ENCODE peak calls at places on chromosomes 1 and 21, in ten cellular contexts. One of them, this sample, is unnamed.

GRCh38 chr21:26811031-26811430 is 34.2 kb downstream of the ADAMTS1 start:
- DNase-seq in transverse colon: no peak
- DNase-seq in H1: no peak
- DNase-seq in Peyer's patch: no peak
- DNase-seq in spleen: no peak
- DNase-seq in body of pancreas: no peak
- DNase-seq in adrenal gland: no peak
- DNase-seq in endothelial cell of umbilical vein: no peak
- DNase-seq in testis: no peak
- DNase-seq in tibial nerve: no peak
- DNase-seq in this sample: no peak

GRCh38 chr1:241343956-241344355 is 13.0 kb downstream of the RGS7 start:
- DNase-seq in adrenal gland: no peak
- DNase-seq in tibial nerve: no peak
- DNase-seq in body of pancreas: no peak
- DNase-seq in spleen: no peak
- DNase-seq in Peyer's patch: no peak
- DNase-seq in testis: no peak
- DNase-seq in H1: no peak
- DNase-seq in transverse colon: no peak
- DNase-seq in endothelial cell of umbilical vein: no peak
- DNase-seq in this sample: no peak

GRCh38 chr1:201504799-201505504 is 2.0 kb downstream of the CSRP1 start:
- DNase-seq in spleen: peak; percentile 37
- DNase-seq in endothelial cell of umbilical vein: no peak
- DNase-seq in H1: no peak
- DNase-seq in body of pancreas: no peak
- DNase-seq in transverse colon: no peak
- DNase-seq in Peyer's patch: no peak
- DNase-seq in adrenal gland: no peak
- DNase-seq in tibial nerve: no peak
- DNase-seq in testis: no peak
- DNase-seq in this sample: no peak

GRCh38 chr1:192022839-192023238 is 135.4 kb upstream of the RGS18 start:
- DNase-seq in testis: no peak
- DNase-seq in H1: no peak
- DNase-seq in spleen: no peak
- DNase-seq in body of pancreas: no peak
- DNase-seq in adrenal gland: no peak
- DNase-seq in transverse colon: no peak
- DNase-seq in tibial nerve: no peak
- DNase-seq in Peyer's patch: no peak
- DNase-seq in endothelial cell of umbilical vein: no peak
- DNase-seq in this sample: no peak

GRCh38 chr1:2330035-2330434 is 61.3 kb downstream of the MORN1 start:
- DNase-seq in Peyer's patch: no peak
- DNase-seq in H1: no peak
- DNase-seq in testis: no peak
- DNase-seq in tibial nerve: no peak
- DNase-seq in body of pancreas: no peak
- DNase-seq in spleen: no peak
- DNase-seq in adrenal gland: no peak
- DNase-seq in endothelial cell of umbilical vein: no peak
- DNase-seq in transverse colon: no peak
- DNase-seq in this sample: no peak

GRCh38 chr21:43859747-43860214 is 5.2 kb upstream of the AGPAT3 start:
- DNase-seq in body of pancreas: peak; percentile 31
- DNase-seq in transverse colon: no peak
- DNase-seq in tibial nerve: no peak
- DNase-seq in H1: no peak
- DNase-seq in adrenal gland: no peak
- DNase-seq in Peyer's patch: no peak
- DNase-seq in endothelial cell of umbilical vein: no peak
- DNase-seq in testis: no peak
- DNase-seq in spleen: peak; percentile 25
- DNase-seq in this sample: no peak

GRCh38 chr1:92446990-92447681 is 39.6 kb downstream of the GFI1 start:
- DNase-seq in transverse colon: no peak
- DNase-seq in H1: no peak
- DNase-seq in adrenal gland: no peak
- DNase-seq in testis: no peak
- DNase-seq in Peyer's patch: no peak
- DNase-seq in body of pancreas: no peak
- DNase-seq in endothelial cell of umbilical vein: no peak
- DNase-seq in spleen: no peak
- DNase-seq in tibial nerve: no peak
- DNase-seq in this sample: no peak

GRCh38 chr1:95309031-95309459 is 75.0 kb downstream of the RWDD3 start:
- DNase-seq in endothelial cell of umbilical vein: no peak
- DNase-seq in body of pancreas: peak; percentile 15
- DNase-seq in transverse colon: no peak
- DNase-seq in adrenal gland: no peak
- DNase-seq in spleen: no peak
- DNase-seq in tibial nerve: no peak
- DNase-seq in Peyer's patch: no peak
- DNase-seq in H1: no peak
- DNase-seq in testis: peak; percentile 38
- DNase-seq in this sample: no peak

GRCh38 chr1:3987669-3988235 is 87.7 kb upstream of the C1orf174 start:
- DNase-seq in spleen: peak; percentile 41
- DNase-seq in tibial nerve: no peak
- DNase-seq in H1: no peak
- DNase-seq in endothelial cell of umbilical vein: no peak
- DNase-seq in testis: no peak
- DNase-seq in transverse colon: no peak
- DNase-seq in Peyer's patch: no peak
- DNase-seq in adrenal gland: no peak
- DNase-seq in body of pancreas: no peak
- DNase-seq in this sample: no peak

GRCh38 chr1:3986686-3987218 is 86.7 kb upstream of the C1orf174 start:
- DNase-seq in tibial nerve: no peak
- DNase-seq in adrenal gland: no peak
- DNase-seq in transverse colon: no peak
- DNase-seq in body of pancreas: no peak
- DNase-seq in Peyer's patch: no peak
- DNase-seq in spleen: peak; percentile 47
- DNase-seq in endothelial cell of umbilical vein: no peak
- DNase-seq in H1: no peak
- DNase-seq in testis: no peak
- DNase-seq in this sample: no peak

GRCh38 chr1:3989465-3989864 is 89.4 kb upstream of the C1orf174 start:
- DNase-seq in transverse colon: no peak
- DNase-seq in testis: no peak
- DNase-seq in endothelial cell of umbilical vein: no peak
- DNase-seq in adrenal gland: no peak
- DNase-seq in body of pancreas: no peak
- DNase-seq in tibial nerve: no peak
- DNase-seq in H1: no peak
- DNase-seq in Peyer's patch: no peak
- DNase-seq in spleen: no peak
- DNase-seq in this sample: no peak

GRCh38 chr1:3992103-3992556 is 92.1 kb upstream of the C1orf174 start:
- DNase-seq in transverse colon: no peak
- DNase-seq in spleen: no peak
- DNase-seq in adrenal gland: no peak
- DNase-seq in tibial nerve: no peak
- DNase-seq in testis: no peak
- DNase-seq in H1: no peak
- DNase-seq in body of pancreas: no peak
- DNase-seq in Peyer's patch: no peak
- DNase-seq in endothelial cell of umbilical vein: no peak
- DNase-seq in this sample: no peak

DNA sequence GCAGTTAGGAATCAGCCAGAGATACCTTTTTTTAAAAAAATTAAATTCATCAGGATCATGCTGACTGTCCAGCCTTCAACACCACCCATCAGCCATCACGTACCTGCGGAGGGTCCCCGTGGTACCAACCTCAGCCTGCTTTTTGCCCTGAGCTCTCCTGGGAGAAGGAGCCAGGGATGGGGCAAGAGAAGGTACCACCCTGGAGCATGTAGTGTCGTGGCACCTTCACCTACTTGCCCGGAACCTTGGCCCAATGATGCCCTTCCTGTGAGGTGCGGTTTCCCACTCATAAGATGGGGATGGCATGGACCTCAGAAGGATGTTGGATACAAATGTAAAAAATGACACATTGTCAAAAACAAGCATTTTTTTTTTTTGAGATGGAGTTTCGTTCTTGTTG is 88.4 kb upstream of the C1orf174 start:
- DNase-seq in Peyer's patch: no peak
- DNase-seq in endothelial cell of umbilical vein: no peak
- DNase-seq in body of pancreas: no peak
- DNase-seq in adrenal gland: no peak
- DNase-seq in H1: no peak
- DNase-seq in testis: no peak
- DNase-seq in spleen: peak; percentile 33
- DNase-seq in tibial nerve: no peak
- DNase-seq in transverse colon: no peak
- DNase-seq in this sample: no peak
- TF ChIP-seq POLR2A in Peyer's patch: no peak
- TF ChIP-seq POLR2A in endothelial cell of umbilical vein: no peak
- TF ChIP-seq POLR2A in body of pancreas: no peak
- TF ChIP-seq POLR2A in adrenal gland: no peak
- TF ChIP-seq POLR2A in H1: no peak
- TF ChIP-seq POLR2A in testis: no peak
- TF ChIP-seq POLR2A in spleen: no peak
- TF ChIP-seq POLR2A in tibial nerve: no peak
- TF ChIP-seq POLR2A in transverse colon: no peak
- TF ChIP-seq POLR2A in this sample: no peak

DNA sequence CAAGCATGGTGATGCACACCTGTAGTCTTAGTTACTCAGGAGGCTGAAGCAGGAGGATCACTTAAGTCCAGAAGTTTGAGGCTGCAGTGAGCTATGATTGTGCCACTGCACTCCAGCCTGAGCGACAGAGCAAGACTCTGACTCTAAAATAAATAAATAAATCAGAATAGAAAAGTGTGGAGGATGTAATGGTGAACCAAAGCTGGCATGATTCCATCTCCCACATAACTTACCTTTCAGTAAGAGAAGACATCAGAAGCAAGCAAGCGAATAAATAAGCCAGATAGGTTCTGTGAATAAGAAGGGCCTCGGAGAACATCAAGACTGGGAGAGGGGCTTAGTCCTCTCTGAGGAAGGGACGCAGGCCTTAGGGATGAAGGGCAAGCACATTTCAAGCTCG is 59.5 kb downstream of the TOMM20 start:
- DNase-seq in endothelial cell of umbilical vein: no peak
- DNase-seq in Peyer's patch: no peak
- DNase-seq in testis: no peak
- DNase-seq in body of pancreas: no peak
- DNase-seq in spleen: no peak
- DNase-seq in H1: no peak
- DNase-seq in tibial nerve: no peak
- DNase-seq in transverse colon: no peak
- DNase-seq in adrenal gland: no peak
- DNase-seq in this sample: no peak
- H3K27ac ChIP-seq in endothelial cell of umbilical vein: no peak overlapping the region
- H3K27ac ChIP-seq in Peyer's patch: peak overlapping the region; percentile 74
- H3K27ac ChIP-seq in testis: no peak overlapping the region
- H3K27ac ChIP-seq in body of pancreas: peak overlapping the region; percentile 93
- H3K27ac ChIP-seq in spleen: no peak overlapping the region
- H3K27ac ChIP-seq in H1: no peak overlapping the region
- H3K27ac ChIP-seq in tibial nerve: peak overlapping the region; percentile 63
- H3K27ac ChIP-seq in transverse colon: no peak overlapping the region
- H3K27ac ChIP-seq in adrenal gland: peak overlapping the region; percentile 25
- H3K27ac ChIP-seq in this sample: no peak overlapping the region

DNA sequence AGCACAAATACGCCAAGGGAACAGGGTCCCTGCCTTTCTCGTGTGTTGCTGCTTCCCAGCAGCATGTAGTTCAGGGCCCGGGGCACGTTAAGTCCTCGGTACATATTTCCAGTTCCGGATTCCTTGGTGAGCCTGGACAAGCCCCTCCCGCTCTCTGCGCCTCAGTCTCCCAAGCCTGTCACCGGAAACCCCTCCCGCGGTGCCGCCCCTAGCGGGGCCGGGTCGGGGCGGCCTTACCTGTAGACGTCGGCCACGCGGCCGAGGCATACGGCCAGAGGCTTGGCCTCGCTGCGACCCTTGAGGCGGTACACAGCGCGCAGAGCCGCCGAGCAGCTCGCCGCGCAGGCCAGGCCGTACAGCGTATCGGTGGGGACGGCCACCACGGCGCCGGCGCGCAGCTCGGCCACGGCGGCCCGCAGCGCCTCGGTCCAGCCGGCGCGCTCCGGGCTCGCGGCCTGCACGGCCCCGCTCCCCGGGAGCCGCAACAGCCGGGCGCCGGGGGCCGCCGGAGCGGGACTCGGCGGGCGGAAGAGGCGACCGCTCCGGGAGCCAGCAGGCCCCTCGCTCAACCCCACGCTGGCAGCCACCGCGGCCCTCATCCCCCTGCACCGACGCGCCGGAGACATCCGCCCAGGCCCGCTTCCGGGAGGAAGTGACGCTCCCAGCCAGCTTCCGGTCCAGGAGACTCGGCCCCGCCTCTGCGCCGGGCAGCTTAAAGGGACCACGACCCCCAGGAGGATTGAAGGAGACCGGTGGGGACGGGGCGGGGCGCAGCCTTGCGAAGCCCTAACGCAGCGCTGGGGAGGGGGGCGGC is at the start of the genes C1orf122 and YRDC:
- DNase-seq in spleen: peak; percentile 98
- DNase-seq in body of pancreas: peak; percentile 94
- DNase-seq in H1: peak; percentile 93
- DNase-seq in endothelial cell of umbilical vein: peak; percentile 93
- DNase-seq in Peyer's patch: peak; percentile 97
- DNase-seq in transverse colon: peak; percentile 96
- DNase-seq in adrenal gland: peak; percentile 94
- DNase-seq in testis: peak; percentile 97
- DNase-seq in tibial nerve: peak; percentile 90
- DNase-seq in this sample: peak; percentile 91
- TF ChIP-seq POLR2A in spleen: peak; percentile 60
- TF ChIP-seq POLR2A in body of pancreas: peak; percentile 82
- TF ChIP-seq POLR2A in H1: peak; percentile 93
- TF ChIP-seq POLR2A in endothelial cell of umbilical vein: no peak
- TF ChIP-seq POLR2A in Peyer's patch: peak; percentile 80
- TF ChIP-seq POLR2A in transverse colon: peak; percentile 82
- TF ChIP-seq POLR2A in adrenal gland: peak; percentile 76
- TF ChIP-seq POLR2A in testis: peak; percentile 39
- TF ChIP-seq POLR2A in tibial nerve: peak; percentile 56
- TF ChIP-seq POLR2A in this sample: peak; percentile 59

GRCh38 chr1:185646202-185646683 is 87.9 kb upstream of the HMCN1 start:
- DNase-seq in body of pancreas: peak; percentile 80
- DNase-seq in testis: peak; percentile 52
- DNase-seq in tibial nerve: peak; percentile 46
- DNase-seq in Peyer's patch: peak; percentile 55
- DNase-seq in spleen: no peak
- DNase-seq in endothelial cell of umbilical vein: peak; percentile 99
- DNase-seq in transverse colon: peak; percentile 56
- DNase-seq in adrenal gland: peak; percentile 81
- DNase-seq in H1: no peak
- DNase-seq in this sample: peak; percentile 54

GRCh38 chr1:185648858-185649589 is 85.2 kb upstream of the HMCN1 start:
- DNase-seq in Peyer's patch: no peak
- DNase-seq in body of pancreas: no peak
- DNase-seq in adrenal gland: no peak
- DNase-seq in spleen: no peak
- DNase-seq in testis: no peak
- DNase-seq in H1: no peak
- DNase-seq in tibial nerve: no peak
- DNase-seq in transverse colon: no peak
- DNase-seq in endothelial cell of umbilical vein: no peak
- DNase-seq in this sample: no peak

GRCh38 chr1:185645201-185645640 is 89.0 kb upstream of the HMCN1 start:
- DNase-seq in body of pancreas: no peak
- DNase-seq in transverse colon: no peak
- DNase-seq in H1: no peak
- DNase-seq in tibial nerve: no peak
- DNase-seq in Peyer's patch: no peak
- DNase-seq in testis: no peak
- DNase-seq in adrenal gland: no peak
- DNase-seq in spleen: no peak
- DNase-seq in endothelial cell of umbilical vein: no peak
- DNase-seq in this sample: no peak

GRCh38 chr1:185644531-185644930 is 89.7 kb upstream of the HMCN1 start:
- DNase-seq in tibial nerve: no peak
- DNase-seq in endothelial cell of umbilical vein: no peak
- DNase-seq in transverse colon: no peak
- DNase-seq in adrenal gland: no peak
- DNase-seq in H1: no peak
- DNase-seq in spleen: no peak
- DNase-seq in Peyer's patch: no peak
- DNase-seq in body of pancreas: no peak
- DNase-seq in testis: no peak
- DNase-seq in this sample: no peak

DNA sequence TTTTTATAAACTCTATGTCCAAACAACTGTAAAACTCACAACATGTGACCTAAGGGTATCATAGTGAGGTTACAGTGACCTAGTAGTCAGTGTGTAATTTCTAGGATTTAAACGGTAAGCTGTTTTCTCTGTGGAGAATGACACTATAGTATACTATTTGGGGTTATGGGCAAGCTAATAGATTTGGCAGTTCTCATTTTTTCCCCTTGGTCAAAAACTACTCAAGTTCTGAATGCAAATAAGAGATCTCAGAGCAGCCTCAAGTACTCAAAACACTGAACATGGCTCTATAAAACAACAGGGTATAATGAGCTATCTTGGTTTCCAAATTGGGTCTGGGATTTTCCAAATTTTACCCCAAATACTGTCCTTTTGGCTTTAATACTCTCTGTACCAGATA is 88.5 kb upstream of the HMCN1 start:
- DNase-seq in transverse colon: no peak
- DNase-seq in adrenal gland: no peak
- DNase-seq in endothelial cell of umbilical vein: no peak
- DNase-seq in testis: no peak
- DNase-seq in Peyer's patch: no peak
- DNase-seq in body of pancreas: no peak
- DNase-seq in tibial nerve: no peak
- DNase-seq in H1: no peak
- DNase-seq in spleen: no peak
- DNase-seq in this sample: no peak
- H3K27ac ChIP-seq in transverse colon: peak overlapping the region; percentile 27
- H3K27ac ChIP-seq in adrenal gland: no peak overlapping the region
- H3K27ac ChIP-seq in endothelial cell of umbilical vein: peak overlapping the region; percentile 72
- H3K27ac ChIP-seq in testis: no peak overlapping the region
- H3K27ac ChIP-seq in Peyer's patch: no peak overlapping the region
- H3K27ac ChIP-seq in body of pancreas: peak overlapping the region; percentile 75
- H3K27ac ChIP-seq in tibial nerve: peak overlapping the region; percentile 15
- H3K27ac ChIP-seq in H1: peak overlapping the region; percentile 58
- H3K27ac ChIP-seq in spleen: peak overlapping the region; percentile 43
- H3K27ac ChIP-seq in this sample: no peak overlapping the region